ENCODE peak calls at places on chromosomes 13 and 19, in ten cellular contexts. R, U, D, P, F, H, V, Z, E and X are unnamed samples.

GRCh38 chr13:112772539-112772909 is 82.7 kb downstream of the ATP11A start:
- DNase-seq in D (no peak), V (no peak), E (no peak), P (no peak), R (no peak), Z (no peak), F (no peak), U (no peak), H (no peak), X (no peak)

GRCh38 chr13:76830805-76831204 is 55.4 kb downstream of the KCTD12 start:
- DNase-seq in P (no peak), E (peak), H (no peak), D (no peak), U (no peak), F (no peak), Z (no peak), V (no peak), R (no peak), X (no peak)

GRCh38 chr13:48000559-48001126 is 430 bp downstream of the SUCLA2 start:
- DNase-seq in F (no peak), H (no peak), V (no peak), R (no peak), U (no peak), Z (no peak), E (no peak), D (no peak), P (no peak), X (peak)

GRCh38 chr19:7124782-7125181 is 55.3 kb downstream of the ZNF557 start:
- DNase-seq in E (no peak), H (no peak), Z (no peak), R (no peak), D (no peak), V (no peak), P (no peak), F (no peak), U (no peak), X (no peak)

GRCh38 chr19:6066661-6067646 is 43.3 kb downstream of the RFX2 start:
- DNase-seq in V (no peak), H (no peak), U (peak), Z (no peak), F (no peak), D (no peak), R (peak), E (peak), P (peak), X (no peak)

GRCh38 chr19:829129-829758 is 1.6 kb downstream of the AZU1 start:
- DNase-seq in Z (no peak), H (no peak), F (no peak), R (no peak), U (no peak), E (no peak), V (no peak), D (no peak), P (no peak), X (no peak)

GRCh38 chr13:80012281-80012680 is 328.6 kb downstream of the SPRY2 start:
- DNase-seq in R (no peak), H (no peak), P (no peak), F (no peak), V (no peak), E (no peak), D (no peak), Z (no peak), U (no peak), X (no peak)

GRCh38 chr19:17532116-17532515 is 20.7 kb downstream of the PGLS start:
- DNase-seq in H (no peak), U (no peak), F (no peak), P (no peak), D (no peak), V (no peak), E (no peak), Z (no peak), R (no peak), X (no peak)

GRCh38 chr13:70613295-70613694 is 505.0 kb upstream of the KLHL1 start:
- DNase-seq in Z (no peak), H (no peak), D (no peak), E (peak), R (no peak), P (no peak), F (no peak), V (no peak), U (no peak), X (no peak)